ENCODE peak calls at places on chromosomes 1 and 21, in nine cellular contexts. One of them, this sample, is unnamed.

GRCh38 chr1:94741510-94741909 is 78.6 kb upstream of the SLC44A3 start:
- ATAC-seq in foreskin keratinocyte: no peak
- ATAC-seq in left lung: peak
- ATAC-seq in upper lobe of right lung: peak
- ATAC-seq in aorta: no peak
- ATAC-seq in Right ventricle myocardium inferior: no peak
- ATAC-seq in PC-3: no peak
- ATAC-seq in HCT116: no peak
- ATAC-seq in RWPE2: peak
- ATAC-seq in this sample: peak

GRCh38 chr1:10917513-10918454 is 94.7 kb upstream of the TARDBP start:
- ATAC-seq in foreskin keratinocyte: no peak
- ATAC-seq in left lung: no peak
- ATAC-seq in upper lobe of right lung: peak
- ATAC-seq in aorta: no peak
- ATAC-seq in Right ventricle myocardium inferior: no peak
- ATAC-seq in PC-3: no peak
- ATAC-seq in HCT116: no peak
- ATAC-seq in RWPE2: peak
- ATAC-seq in this sample: peak

GRCh38 chr1:16260814-16261213 is 23.8 kb upstream of the CPLANE2 start:
- ATAC-seq in foreskin keratinocyte: peak
- ATAC-seq in left lung: no peak
- ATAC-seq in upper lobe of right lung: no peak
- ATAC-seq in aorta: no peak
- ATAC-seq in Right ventricle myocardium inferior: no peak
- ATAC-seq in PC-3: no peak
- ATAC-seq in HCT116: peak
- ATAC-seq in RWPE2: peak
- ATAC-seq in this sample: no peak

GRCh38 chr1:21869620-21870121 is 57.6 kb downstream of the LDLRAD2 start:
- ATAC-seq in foreskin keratinocyte: peak
- ATAC-seq in left lung: peak
- ATAC-seq in upper lobe of right lung: peak
- ATAC-seq in aorta: peak
- ATAC-seq in Right ventricle myocardium inferior: peak
- ATAC-seq in PC-3: peak
- ATAC-seq in HCT116: peak
- ATAC-seq in RWPE2: peak
- ATAC-seq in this sample: no peak

GRCh38 chr1:8495928-8496401 is 178.1 kb downstream of the SLC45A1 start:
- ATAC-seq in foreskin keratinocyte: peak
- ATAC-seq in left lung: no peak
- ATAC-seq in upper lobe of right lung: no peak
- ATAC-seq in aorta: no peak
- ATAC-seq in Right ventricle myocardium inferior: no peak
- ATAC-seq in PC-3: no peak
- ATAC-seq in HCT116: peak
- ATAC-seq in RWPE2: no peak
- ATAC-seq in this sample: peak

GRCh38 chr1:229253170-229253974 is 17.5 kb upstream of the RAB4A start:
- ATAC-seq in foreskin keratinocyte: peak
- ATAC-seq in left lung: no peak
- ATAC-seq in upper lobe of right lung: no peak
- ATAC-seq in aorta: no peak
- ATAC-seq in Right ventricle myocardium inferior: no peak
- ATAC-seq in PC-3: peak
- ATAC-seq in HCT116: peak
- ATAC-seq in RWPE2: peak
- ATAC-seq in this sample: peak

GRCh38 chr1:196660912-196661311 is 9.1 kb downstream of the CFH start:
- ATAC-seq in foreskin keratinocyte: peak
- ATAC-seq in left lung: peak
- ATAC-seq in upper lobe of right lung: peak
- ATAC-seq in aorta: peak
- ATAC-seq in Right ventricle myocardium inferior: peak
- ATAC-seq in PC-3: no peak
- ATAC-seq in HCT116: peak
- ATAC-seq in RWPE2: peak
- ATAC-seq in this sample: peak

GRCh38 chr1:237228421-237228820 is 186.4 kb downstream of the RYR2 start:
- ATAC-seq in foreskin keratinocyte: no peak
- ATAC-seq in left lung: no peak
- ATAC-seq in upper lobe of right lung: no peak
- ATAC-seq in aorta: no peak
- ATAC-seq in Right ventricle myocardium inferior: no peak
- ATAC-seq in PC-3: no peak
- ATAC-seq in HCT116: no peak
- ATAC-seq in RWPE2: no peak
- ATAC-seq in this sample: no peak

GRCh38 chr1:59204001-59204400 is 92.9 kb upstream of the FGGY start:
- ATAC-seq in foreskin keratinocyte: no peak
- ATAC-seq in left lung: peak
- ATAC-seq in upper lobe of right lung: peak
- ATAC-seq in aorta: peak
- ATAC-seq in Right ventricle myocardium inferior: peak
- ATAC-seq in PC-3: no peak
- ATAC-seq in HCT116: no peak
- ATAC-seq in RWPE2: no peak
- ATAC-seq in this sample: no peak

GRCh38 chr1:2046225-2046917 is 3.8 kb upstream of the PRKCZ start:
- ATAC-seq in foreskin keratinocyte: no peak
- ATAC-seq in left lung: peak
- ATAC-seq in upper lobe of right lung: peak
- ATAC-seq in aorta: peak
- ATAC-seq in Right ventricle myocardium inferior: peak
- ATAC-seq in PC-3: peak
- ATAC-seq in HCT116: peak
- ATAC-seq in RWPE2: peak
- ATAC-seq in this sample: no peak

GRCh38 chr21:42609806-42610205 is 43.6 kb upstream of the PDE9A start:
- ATAC-seq in foreskin keratinocyte: peak
- ATAC-seq in left lung: no peak
- ATAC-seq in upper lobe of right lung: no peak
- ATAC-seq in aorta: no peak
- ATAC-seq in Right ventricle myocardium inferior: no peak
- ATAC-seq in PC-3: no peak
- ATAC-seq in HCT116: peak
- ATAC-seq in RWPE2: no peak
- ATAC-seq in this sample: peak

GRCh38 chr1:204258213-204259115 is 44.7 kb upstream of the GOLT1A start:
- ATAC-seq in foreskin keratinocyte: peak
- ATAC-seq in left lung: peak
- ATAC-seq in upper lobe of right lung: peak
- ATAC-seq in aorta: no peak
- ATAC-seq in Right ventricle myocardium inferior: peak
- ATAC-seq in PC-3: peak
- ATAC-seq in HCT116: peak
- ATAC-seq in RWPE2: peak
- ATAC-seq in this sample: peak

GRCh38 chr1:111756124-111756513 is 418 bp downstream of the DDX20 start:
- ATAC-seq in foreskin keratinocyte: peak
- ATAC-seq in left lung: peak
- ATAC-seq in upper lobe of right lung: peak
- ATAC-seq in aorta: no peak
- ATAC-seq in Right ventricle myocardium inferior: peak
- ATAC-seq in PC-3: peak
- ATAC-seq in HCT116: peak
- ATAC-seq in RWPE2: peak
- ATAC-seq in this sample: peak

GRCh38 chr1:70066711-70067110 is 138.7 kb downstream of the LRRC40 start:
- ATAC-seq in foreskin keratinocyte: no peak
- ATAC-seq in left lung: no peak
- ATAC-seq in upper lobe of right lung: no peak
- ATAC-seq in aorta: no peak
- ATAC-seq in Right ventricle myocardium inferior: no peak
- ATAC-seq in PC-3: no peak
- ATAC-seq in HCT116: no peak
- ATAC-seq in RWPE2: no peak
- ATAC-seq in this sample: peak

GRCh38 chr1:176379626-176380339 is 83.2 kb upstream of the PAPPA2 start:
- ATAC-seq in foreskin keratinocyte: peak
- ATAC-seq in left lung: no peak
- ATAC-seq in upper lobe of right lung: no peak
- ATAC-seq in aorta: no peak
- ATAC-seq in Right ventricle myocardium inferior: no peak
- ATAC-seq in PC-3: no peak
- ATAC-seq in HCT116: no peak
- ATAC-seq in RWPE2: no peak
- ATAC-seq in this sample: no peak

GRCh38 chr1:206472454-206472853 is 2.2 kb downstream of the IKBKE start:
- ATAC-seq in foreskin keratinocyte: no peak
- ATAC-seq in left lung: peak
- ATAC-seq in upper lobe of right lung: peak
- ATAC-seq in aorta: no peak
- ATAC-seq in Right ventricle myocardium inferior: peak
- ATAC-seq in PC-3: no peak
- ATAC-seq in HCT116: no peak
- ATAC-seq in RWPE2: no peak
- ATAC-seq in this sample: no peak

GRCh38 chr1:119286587-119287181 is 81.9 kb upstream of the HAO2 start:
- ATAC-seq in foreskin keratinocyte: peak
- ATAC-seq in left lung: peak
- ATAC-seq in upper lobe of right lung: peak
- ATAC-seq in aorta: no peak
- ATAC-seq in Right ventricle myocardium inferior: no peak
- ATAC-seq in PC-3: peak
- ATAC-seq in HCT116: peak
- ATAC-seq in RWPE2: peak
- ATAC-seq in this sample: peak

GRCh38 chr1:165645654-165646366 is 14.8 kb downstream of the MGST3 start:
- ATAC-seq in foreskin keratinocyte: peak
- ATAC-seq in left lung: peak
- ATAC-seq in upper lobe of right lung: peak
- ATAC-seq in aorta: no peak
- ATAC-seq in Right ventricle myocardium inferior: peak
- ATAC-seq in PC-3: peak
- ATAC-seq in HCT116: peak
- ATAC-seq in RWPE2: no peak
- ATAC-seq in this sample: peak

GRCh38 chr1:61377242-61377958 is 295.0 kb downstream of the NFIA start:
- ATAC-seq in foreskin keratinocyte: no peak
- ATAC-seq in left lung: no peak
- ATAC-seq in upper lobe of right lung: no peak
- ATAC-seq in aorta: no peak
- ATAC-seq in Right ventricle myocardium inferior: peak
- ATAC-seq in PC-3: no peak
- ATAC-seq in HCT116: no peak
- ATAC-seq in RWPE2: no peak
- ATAC-seq in this sample: no peak

GRCh38 chr1:54400321-54400720 is 5.9 kb downstream of the SSBP3 start:
- ATAC-seq in foreskin keratinocyte: no peak
- ATAC-seq in left lung: no peak
- ATAC-seq in upper lobe of right lung: no peak
- ATAC-seq in aorta: no peak
- ATAC-seq in Right ventricle myocardium inferior: no peak
- ATAC-seq in PC-3: no peak
- ATAC-seq in HCT116: no peak
- ATAC-seq in RWPE2: no peak
- ATAC-seq in this sample: peak

GRCh38 chr1:86997538-86997937 is 83.1 kb downstream of the HS2ST1 start:
- ATAC-seq in foreskin keratinocyte: no peak
- ATAC-seq in left lung: no peak
- ATAC-seq in upper lobe of right lung: no peak
- ATAC-seq in aorta: no peak
- ATAC-seq in Right ventricle myocardium inferior: no peak
- ATAC-seq in PC-3: no peak
- ATAC-seq in HCT116: no peak
- ATAC-seq in RWPE2: no peak
- ATAC-seq in this sample: no peak

GRCh38 chr1:37588939-37589338 is 6.8 kb downstream of the GNL2 start:
- ATAC-seq in foreskin keratinocyte: no peak
- ATAC-seq in left lung: no peak
- ATAC-seq in upper lobe of right lung: no peak
- ATAC-seq in aorta: no peak
- ATAC-seq in Right ventricle myocardium inferior: no peak
- ATAC-seq in PC-3: no peak
- ATAC-seq in HCT116: no peak
- ATAC-seq in RWPE2: no peak
- ATAC-seq in this sample: peak

GRCh38 chr1:94092210-94092613 is 28.7 kb downstream of the ABCA4 start:
- ATAC-seq in foreskin keratinocyte: no peak
- ATAC-seq in left lung: peak
- ATAC-seq in upper lobe of right lung: peak
- ATAC-seq in aorta: peak
- ATAC-seq in Right ventricle myocardium inferior: no peak
- ATAC-seq in PC-3: no peak
- ATAC-seq in HCT116: no peak
- ATAC-seq in RWPE2: no peak
- ATAC-seq in this sample: no peak

GRCh38 chr1:206898089-206898908 is 1.1 kb downstream of the IL24 start:
- ATAC-seq in foreskin keratinocyte: peak
- ATAC-seq in left lung: peak
- ATAC-seq in upper lobe of right lung: no peak
- ATAC-seq in aorta: no peak
- ATAC-seq in Right ventricle myocardium inferior: no peak
- ATAC-seq in PC-3: peak
- ATAC-seq in HCT116: peak
- ATAC-seq in RWPE2: peak
- ATAC-seq in this sample: peak

GRCh38 chr1:242703467-242703866 is 179.0 kb upstream of the PLD5 start:
- ATAC-seq in foreskin keratinocyte: no peak
- ATAC-seq in left lung: no peak
- ATAC-seq in upper lobe of right lung: no peak
- ATAC-seq in aorta: no peak
- ATAC-seq in Right ventricle myocardium inferior: no peak
- ATAC-seq in PC-3: no peak
- ATAC-seq in HCT116: no peak
- ATAC-seq in RWPE2: no peak
- ATAC-seq in this sample: no peak